ENCODE peak calls at places on chromosome 20, in four cellular contexts. A, H, Z and G are unnamed samples.

GRCh38 chr20:53487453-53487852 is 106.2 kb downstream of the ZNF217 start:
- DNase-seq in A (no peak), Z (no peak), H (no peak), G (no peak)

GRCh38 chr20:25675161-25675560 is 21.5 kb downstream of the ZNF337 start:
- DNase-seq in H (no peak), Z (no peak), A (no peak), G (no peak)

GRCh38 chr20:32191873-32192272 is 15.7 kb downstream of the PLAGL2 start:
- DNase-seq in A (no peak), Z (no peak), H (no peak), G (no peak)

GRCh38 chr20:21241400-21241799 is 61.7 kb upstream of the XRN2 start:
- DNase-seq in Z (no peak), H (no peak), A (no peak), G (no peak)

GRCh38 chr20:58054744-58055373 is 173.6 kb downstream of the ANKRD60 start:
- DNase-seq in H (no peak), A (no peak), Z (no peak), G (no peak)

GRCh38 chr20:63774348-63774735 is 34.8 kb downstream of the SLC2A4RG start:
- DNase-seq in H (no peak), A (no peak), Z (no peak), G (no peak)

GRCh38 chr20:17598013-17598550 is 28.2 kb downstream of the DSTN start:
- DNase-seq in H (no peak), A (no peak), Z (no peak), G (no peak)

GRCh38 chr20:46970937-46971630 is 76.4 kb downstream of the EYA2 start:
- DNase-seq in Z (no peak), H (no peak), A (no peak), G (no peak)

GRCh38 chr20:43736588-43737091 is 9.8 kb upstream of the GTSF1L start:
- DNase-seq in Z (no peak), A (no peak), H (no peak), G (no peak)

GRCh38 chr20:18056174-18057105 is 1.3 kb downstream of the OVOL2 start:
- DNase-seq in A (no peak), H (no peak), Z (no peak), G (no peak)

GRCh38 chr20:51223163-51223562 is 200.3 kb upstream of the KCNG1 start:
- DNase-seq in H (no peak), A (no peak), Z (no peak), G (no peak)

GRCh38 chr20:46530640-46531039 is 17.3 kb upstream of the ZNF334 start:
- DNase-seq in Z (no peak), A (no peak), H (no peak), G (no peak)

GRCh38 chr20:50193851-50194830 is 3.5 kb downstream of the CEBPB start:
- DNase-seq in H (no peak), A (no peak), Z (no peak), G (no peak)

GRCh38 chr20:62642666-62643520 is 590 bp downstream of the SLCO4A1 start:
- DNase-seq in H (peak), A (no peak), Z (peak), G (peak)

GRCh38 chr20:18719426-18719825 is 94.2 kb upstream of the SCP2D1 start:
- DNase-seq in H (no peak), Z (no peak), A (no peak), G (no peak)

GRCh38 chr20:19506021-19506420 is 252.0 kb upstream of the RIN2 start:
- DNase-seq in Z (no peak), H (no peak), A (no peak), G (no peak)

GRCh38 chr20:54726687-54727086 is 251.3 kb downstream of the DOK5 start:
- DNase-seq in H (no peak), A (no peak), Z (no peak), G (no peak)

GRCh38 chr20:48843125-48843806 is 15.5 kb upstream of the PREX1 start:
- DNase-seq in A (no peak), Z (no peak), H (no peak), G (no peak)

GRCh38 chr20:32476684-32477593 is 108.2 kb downstream of the NOL4L start:
- DNase-seq in A (no peak), H (no peak), Z (no peak), G (no peak)